ENCODE peak calls at places on chromosomes 7 and 10, in eight cellular contexts. E is HS-5, F is aorta, T is GM12865, L is naive B cell, M is mucosa of descending colon, K is AG09309, R is NCI-H2107. A is an unnamed sample.

GRCh38 chr10:16777473-16778370 is 39.5 kb downstream of the RSU1 start:
- DNase-seq in K (peak), T (peak), L (peak), M (peak), E (peak), F (no peak), R (peak), A (no peak)

GRCh38 chr10:46270086-46270811 is 16.5 kb upstream of the ANTXRL start:
- DNase-seq in K (no peak), R (no peak), T (no peak), F (no peak), L (no peak), E (no peak), M (peak), A (no peak)

GRCh38 chr7:68833442-68833841 is 764.8 kb upstream of the AUTS2 start:
- DNase-seq in R (no peak), T (no peak), K (no peak), M (no peak), L (no peak), E (no peak), F (no peak), A (no peak)

GRCh38 chr10:122264442-122264841 is 6.7 kb upstream of the BTBD16 start:
- DNase-seq in L (no peak), K (no peak), F (no peak), M (no peak), T (no peak), E (no peak), R (no peak), A (no peak)

GRCh38 chr7:38317457-38318037 is 44.1 kb upstream of the TARP start:
- DNase-seq in E (no peak), K (no peak), L (no peak), M (no peak), T (peak), F (no peak), R (no peak), A (no peak)

GRCh38 chr10:119872860-119873671 is 423 bp upstream of the MCMBP start:
- DNase-seq in R (peak), L (peak), E (no peak), K (no peak), T (peak), F (peak), M (peak), A (peak)

GRCh38 chr7:27150568-27151340 is 1.6 kb downstream of the HOXA3 start:
- DNase-seq in M (peak), L (peak), T (peak), F (peak), E (peak), R (no peak), K (no peak), A (peak)

GRCh38 chr7:90982228-90982627 is 282.0 kb upstream of the FZD1 start:
- DNase-seq in F (no peak), L (no peak), K (no peak), R (no peak), M (no peak), T (no peak), E (no peak), A (no peak)

GRCh38 chr10:30074101-30074500 is 14.7 kb upstream of the JCAD start:
- DNase-seq in E (no peak), F (no peak), R (no peak), L (no peak), K (no peak), T (no peak), M (no peak), A (no peak)

GRCh38 chr7:101947899-101948298 is 130.5 kb downstream of the CUX1 start:
- DNase-seq in K (no peak), E (no peak), R (no peak), L (no peak), T (no peak), F (peak), M (no peak), A (no peak)

GRCh38 chr7:14069961-14070360 is 80.5 kb upstream of the ETV1 start:
- DNase-seq in L (no peak), F (no peak), E (no peak), T (no peak), R (no peak), K (no peak), M (no peak), A (no peak)